ENCODE peak calls at places on chromosomes 5 and 9, in four cellular contexts. A, T, L and C are unnamed samples.

GRCh38 chr5:151098185-151098813 is 17.5 kb upstream of the TNIP1 start:
- DNase-seq in T (no peak), A (no peak), L (no peak), C (no peak)

GRCh38 chr5:56669534-56670483 is 145.5 kb upstream of the MAP3K1 start:
- DNase-seq in T (peak; percentile 79), A (no peak), L (peak; percentile 74), C (no peak)

GRCh38 chr9:4073371-4073770 is 226.5 kb downstream of the GLIS3 start:
- DNase-seq in A (no peak), T (peak; percentile 82), L (no peak), C (no peak)

GRCh38 chr9:77016111-77016525 is 3.3 kb upstream of the FOXB2 start:
- DNase-seq in A (no peak), T (peak; percentile 70), L (no peak), C (no peak)

GRCh38 chr9:71743217-71743705 is 25.1 kb downstream of the CEMIP2 start:
- DNase-seq in L (no peak), A (no peak), T (no peak), C (no peak)

GRCh38 chr5:151770383-151771258 is 1.1 kb upstream of the G3BP1 start:
- DNase-seq in T (peak; percentile 92), A (peak; percentile 72), L (peak; percentile 67), C (peak; percentile 91)

GRCh38 chr5:96952946-96953730 is 17.3 kb downstream of the LNPEP start:
- DNase-seq in T (no peak), L (no peak), A (no peak), C (no peak)

GRCh38 chr5:63794296-63794695 is 167.9 kb downstream of the HTR1A start:
- DNase-seq in L (no peak), T (no peak), A (no peak), C (no peak)

GRCh38 chr5:78757269-78758053 is 108.9 kb upstream of the LHFPL2 start:
- DNase-seq in L (no peak), A (no peak), T (no peak), C (peak; percentile 66)

GRCh38 chr5:179795863-179796833 is 2.4 kb downstream of the LTC4S start:
- DNase-seq in A (no peak), L (peak; percentile 89), T (peak; percentile 90), C (peak; percentile 88)

GRCh38 chr5:115948013-115948605 is 14.2 kb upstream of the LVRN start:
- DNase-seq in T (no peak), A (no peak), L (no peak), C (peak; percentile 75)

GRCh38 chr5:111848374-111848914 is 91.5 kb upstream of the NREP start:
- DNase-seq in T (no peak), A (no peak), L (no peak), C (no peak)

GRCh38 chr9:70406446-70406862 is 8.0 kb downstream of the KLF9 start:
- DNase-seq in T (peak; percentile 48), L (no peak), A (no peak), C (no peak)

GRCh38 chr5:148141645-148142044 is 26.7 kb upstream of the SPINK14 start:
- DNase-seq in T (no peak), A (no peak), L (no peak), C (no peak)

GRCh38 chr5:150608991-150609390 is 31.5 kb upstream of the SYNPO start:
- DNase-seq in T (no peak), L (no peak), A (no peak), C (no peak)

GRCh38 chr9:109329274-109330258 is 8.7 kb upstream of the EPB41L4B start:
- DNase-seq in T (peak; percentile 38), A (no peak), L (peak; percentile 70), C (peak; percentile 87)

GRCh38 chr5:51392689-51393199 is 9.5 kb downstream of the ISL1 start:
- DNase-seq in T (peak; percentile 76), L (no peak), A (no peak), C (no peak)

GRCh38 chr5:175842947-175843793 is 28.2 kb upstream of the CPLX2 start:
- DNase-seq in L (no peak), A (no peak), T (no peak), C (no peak)

GRCh38 chr5:158570502-158570901 is 529.2 kb downstream of the EBF1 start:
- DNase-seq in T (no peak), L (no peak), A (no peak), C (no peak)

GRCh38 chr5:72363146-72363802 is 43.1 kb downstream of the PTCD2 start:
- DNase-seq in L (no peak), A (no peak), T (peak; percentile 72), C (no peak)

GRCh38 chr9:132943677-132944293 is 631 bp downstream of the TSC1 start:
- DNase-seq in L (no peak), A (no peak), T (peak; percentile 33), C (no peak)

GRCh38 chr9:93585259-93585658 is 8.9 kb downstream of the PHF2 start:
- DNase-seq in A (no peak), T (no peak), L (no peak), C (no peak)

GRCh38 chr5:128143911-128144310 is 60.3 kb downstream of the SLC12A2 start:
- DNase-seq in A (no peak), L (no peak), T (no peak), C (no peak)

GRCh38 chr9:96203867-96204412 is 98.0 kb downstream of the HSD17B3 start:
- DNase-seq in A (no peak), T (no peak), L (no peak), C (peak; percentile 80)

GRCh38 chr9:110582156-110582555 is 2.6 kb upstream of the SVEP1 start:
- DNase-seq in T (peak; percentile 51), L (no peak), A (no peak), C (no peak)

GRCh38 chr9:110580850-110581249 is 1.3 kb upstream of the SVEP1 start:
- DNase-seq in T (no peak), L (no peak), A (no peak), C (no peak)

GRCh38 chr9:110578575-110578895 is 1.0 kb downstream of the SVEP1 start:
- DNase-seq in L (no peak), A (no peak), T (peak; percentile 56), C (no peak)

GRCh38 chr9:110579763-110580255 is 268 bp upstream of the SVEP1 start:
- DNase-seq in T (peak; percentile 60), L (no peak), A (no peak), C (peak; percentile 87)

DNA sequence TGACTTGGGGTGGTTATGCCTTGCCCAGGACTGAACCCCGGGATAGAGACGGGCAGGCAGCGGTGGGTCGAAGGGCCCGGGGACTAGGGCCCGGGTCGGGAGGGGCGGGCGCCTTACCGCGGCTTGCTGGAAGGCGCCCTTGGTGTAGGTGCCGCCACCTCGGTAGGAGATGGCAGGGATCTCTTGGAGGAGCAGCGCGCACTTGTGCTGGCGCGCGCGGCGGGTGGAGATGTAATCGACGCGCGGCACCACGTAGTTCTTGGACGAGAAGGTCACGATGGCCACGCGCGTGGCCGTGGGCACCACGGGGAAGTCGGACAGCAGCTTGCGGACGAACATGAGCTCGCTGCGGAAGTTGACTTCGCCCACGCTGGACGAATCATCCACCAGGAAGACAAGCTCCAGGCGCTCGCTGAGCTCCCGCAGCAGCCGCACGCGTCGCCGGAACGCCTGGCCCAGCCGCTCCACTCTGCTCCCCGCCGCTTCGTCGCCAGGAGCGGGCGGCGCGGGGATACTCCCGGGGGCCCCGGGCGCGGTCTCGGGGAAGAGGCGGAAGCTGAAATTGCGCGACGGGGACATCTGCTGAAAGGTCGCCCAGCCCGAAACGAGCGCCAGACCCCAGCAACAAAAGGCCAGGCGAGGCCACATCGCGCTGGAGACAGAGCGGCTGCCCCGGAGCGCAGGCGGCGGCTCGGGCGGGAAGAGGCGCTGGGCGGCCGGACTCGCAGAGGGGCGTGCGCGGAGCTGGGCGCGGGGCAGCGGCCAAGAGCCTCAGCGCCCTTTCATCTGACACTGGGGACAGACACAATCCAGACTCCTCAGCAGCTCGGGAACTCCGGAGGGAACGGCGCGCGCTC is at the start of gene SVEP1:
- DNase-seq in L (peak; percentile 27), T (peak; percentile 70), A (no peak), C (no peak)
- TF ChIP-seq POLR2AphosphoS5 in L (no peak), T (no peak), A (no peak), C (no peak)

GRCh38 chr5:59346987-59347386 is 546.5 kb downstream of the PDE4D start:
- DNase-seq in A (no peak), T (no peak), L (no peak), C (no peak)
- H3K4me3 ChIP-seq in A (no peak overlapping the region), T (no peak overlapping the region), L (no peak overlapping the region), C (no peak overlapping the region)

GRCh38 chr9:88538311-88539085 is 3.5 kb downstream of the NXNL2 start:
- DNase-seq in T (no peak), A (no peak), L (no peak), C (no peak)

GRCh38 chr9:88539246-88539645 is 4.3 kb downstream of the NXNL2 start:
- DNase-seq in L (no peak), T (no peak), A (no peak), C (no peak)

GRCh38 chr9:88540364-88540763 is 5.4 kb downstream of the NXNL2 start:
- DNase-seq in L (no peak), T (no peak), A (no peak), C (no peak)

DNA sequence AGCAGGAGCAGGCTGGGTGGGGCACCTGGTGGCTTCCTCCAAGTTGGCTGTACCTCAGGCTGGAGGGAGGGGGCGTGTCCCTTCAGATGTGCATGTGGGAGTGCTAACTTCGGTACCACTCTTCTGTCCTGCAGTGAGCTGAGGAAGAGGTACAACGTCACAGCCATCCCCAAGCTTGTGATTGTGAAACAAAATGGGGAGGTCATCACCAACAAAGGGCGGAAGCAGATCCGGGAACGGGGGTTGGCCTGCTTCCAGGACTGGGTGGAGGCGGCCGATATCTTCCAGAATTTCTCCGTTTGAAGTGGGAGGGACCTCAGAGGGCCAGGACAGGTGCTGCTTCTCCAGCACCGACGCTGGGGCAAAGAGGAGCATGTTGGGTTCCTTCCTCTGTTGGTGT is 9.3 kb downstream of the NXNL2 start:
- DNase-seq in T (peak; percentile 22), L (no peak), A (peak; percentile 15), C (no peak)
- TF ChIP-seq POLR2AphosphoS5 in T (no peak), L (no peak), A (no peak), C (no peak)

GRCh38 chr9:121599872-121600585 is 51.4 kb upstream of the DAB2IP start:
- DNase-seq in T (peak; percentile 58), A (no peak), L (no peak), C (no peak)
- H3K4me3 ChIP-seq in T (peak overlapping the region; percentile 92), A (no peak overlapping the region), L (peak overlapping the region; percentile 58), C (peak overlapping the region; percentile 79)

DNA sequence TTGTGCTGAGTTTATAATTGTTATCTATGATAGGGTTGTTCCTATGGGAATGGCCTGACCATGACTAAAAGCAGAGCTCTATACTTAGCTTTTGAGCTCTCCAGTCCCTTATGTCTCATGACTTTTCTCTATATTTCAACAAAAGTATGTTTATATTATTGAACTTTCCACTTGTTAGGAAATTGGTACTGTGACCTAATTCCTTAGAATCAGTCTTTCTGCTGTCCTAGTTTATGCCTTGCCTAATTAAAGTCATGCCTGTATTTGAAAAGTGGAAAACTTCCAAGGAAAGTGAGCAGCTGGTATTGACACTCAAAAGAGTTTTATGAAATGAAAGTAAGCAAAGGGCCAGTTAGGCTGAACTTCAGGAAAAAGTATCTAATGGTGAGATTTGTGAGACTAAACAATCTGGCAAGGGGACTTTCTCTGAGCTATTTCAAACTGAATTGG is 68.6 kb downstream of the XRCC4 start:
- DNase-seq in A (no peak), L (no peak), T (no peak), C (no peak)
- TF ChIP-seq POLR2AphosphoS5 in A (no peak), L (no peak), T (no peak), C (no peak)